ENCODE peak calls at places on chromosomes 4 and X, in five cellular contexts. One of them, this sample, is unnamed.

GRCh38 chrX:132908891-132909290 is 49.5 kb downstream of the HS6ST2 start:
- DNase-seq in Panc1: no peak
- DNase-seq in A549: no peak
- DNase-seq in HepG2: no peak
- DNase-seq in HCT116: no peak
- DNase-seq in this sample: no peak

GRCh38 chr4:183987529-183987946 is 82.4 kb downstream of the STOX2 start:
- DNase-seq in HCT116: peak; percentile 21
- DNase-seq in Panc1: no peak
- DNase-seq in A549: peak; percentile 68
- DNase-seq in HepG2: no peak
- DNase-seq in this sample: no peak

GRCh38 chr4:48778431-48779094 is 1.5 kb downstream of the FRYL start:
- DNase-seq in A549: no peak
- DNase-seq in Panc1: no peak
- DNase-seq in HepG2: peak; percentile 19
- DNase-seq in HCT116: no peak
- DNase-seq in this sample: peak; percentile 5

GRCh38 chr4:125639182-125639621 is 324.4 kb downstream of the FAT4 start:
- DNase-seq in Panc1: no peak
- DNase-seq in HepG2: no peak
- DNase-seq in A549: no peak
- DNase-seq in HCT116: no peak
- DNase-seq in this sample: no peak

GRCh38 chrX:9668537-9668936 is 97.1 kb downstream of the GPR143 start:
- DNase-seq in Panc1: no peak
- DNase-seq in HCT116: no peak
- DNase-seq in A549: no peak
- DNase-seq in HepG2: no peak
- DNase-seq in this sample: no peak

GRCh38 chr4:163249042-163249441 is 82.4 kb upstream of the NAF1 start:
- DNase-seq in Panc1: no peak
- DNase-seq in A549: no peak
- DNase-seq in HepG2: no peak
- DNase-seq in HCT116: no peak
- DNase-seq in this sample: no peak

GRCh38 chr4:82587826-82588225 is 26.0 kb upstream of the TMEM150C start:
- DNase-seq in A549: no peak
- DNase-seq in HCT116: no peak
- DNase-seq in Panc1: no peak
- DNase-seq in HepG2: no peak
- DNase-seq in this sample: no peak

GRCh38 chrX:103175944-103176753 is 38.8 kb upstream of the BEX4 start:
- DNase-seq in Panc1: no peak
- DNase-seq in A549: peak; percentile 39
- DNase-seq in HCT116: no peak
- DNase-seq in HepG2: peak; percentile 11
- DNase-seq in this sample: peak; percentile 66

GRCh38 chr4:109012286-109012880 is 249.5 kb upstream of the ETNPPL start:
- DNase-seq in HepG2: no peak
- DNase-seq in Panc1: no peak
- DNase-seq in A549: no peak
- DNase-seq in HCT116: no peak
- DNase-seq in this sample: no peak

GRCh38 chr4:166458756-166459155 is 585.7 kb downstream of the TLL1 start:
- DNase-seq in HCT116: no peak
- DNase-seq in A549: no peak
- DNase-seq in HepG2: no peak
- DNase-seq in Panc1: no peak
- DNase-seq in this sample: no peak

GRCh38 chr4:125331116-125331515 is 16.4 kb downstream of the FAT4 start:
- DNase-seq in HepG2: no peak
- DNase-seq in Panc1: no peak
- DNase-seq in A549: no peak
- DNase-seq in HCT116: no peak
- DNase-seq in this sample: no peak

GRCh38 chrX:105460366-105460765 is 239.9 kb upstream of the TEX13A start:
- DNase-seq in Panc1: no peak
- DNase-seq in HCT116: no peak
- DNase-seq in A549: no peak
- DNase-seq in HepG2: no peak
- DNase-seq in this sample: no peak

GRCh38 chr4:95153182-95153581 is 395.4 kb downstream of the BMPR1B start:
- DNase-seq in Panc1: no peak
- DNase-seq in HepG2: no peak
- DNase-seq in A549: no peak
- DNase-seq in HCT116: no peak
- DNase-seq in this sample: no peak

GRCh38 chr4:124097447-124097846 is 615.1 kb downstream of the ANKRD50 start:
- DNase-seq in A549: no peak
- DNase-seq in Panc1: no peak
- DNase-seq in HCT116: no peak
- DNase-seq in HepG2: peak; percentile 1
- DNase-seq in this sample: no peak

GRCh38 chr4:105399535-105400161 is 74.2 kb downstream of the PPA2 start:
- DNase-seq in Panc1: peak; percentile 24
- DNase-seq in A549: peak; percentile 13
- DNase-seq in HepG2: no peak
- DNase-seq in HCT116: peak; percentile 26
- DNase-seq in this sample: no peak

GRCh38 chrX:17520206-17520605 is 145.2 kb downstream of the NHS start:
- DNase-seq in HepG2: no peak
- DNase-seq in A549: no peak
- DNase-seq in Panc1: no peak
- DNase-seq in HCT116: no peak
- DNase-seq in this sample: no peak

GRCh38 chr4:164488114-164488513 is 265.8 kb upstream of the SMIM31 start:
- DNase-seq in Panc1: no peak
- DNase-seq in HepG2: no peak
- DNase-seq in A549: no peak
- DNase-seq in HCT116: no peak
- DNase-seq in this sample: no peak

GRCh38 chr4:62512271-62512670 is 1312.1 kb downstream of the ADGRL3 start:
- DNase-seq in HCT116: no peak
- DNase-seq in A549: no peak
- DNase-seq in Panc1: no peak
- DNase-seq in HepG2: no peak
- DNase-seq in this sample: no peak

GRCh38 chr4:109231331-109231730 is 71.1 kb downstream of the COL25A1 start:
- DNase-seq in Panc1: no peak
- DNase-seq in A549: no peak
- DNase-seq in HepG2: no peak
- DNase-seq in HCT116: no peak
- DNase-seq in this sample: no peak

GRCh38 chr4:57401586-57401985 is 291.4 kb upstream of the IGFBP7 start:
- DNase-seq in HCT116: no peak
- DNase-seq in Panc1: no peak
- DNase-seq in HepG2: no peak
- DNase-seq in A549: no peak
- DNase-seq in this sample: no peak

GRCh38 chrX:119655125-119655524 is 37.8 kb downstream of the SEPTIN6 start:
- DNase-seq in Panc1: no peak
- DNase-seq in HCT116: no peak
- DNase-seq in A549: peak; percentile 11
- DNase-seq in HepG2: no peak
- DNase-seq in this sample: no peak

GRCh38 chrX:44873415-44874270 is 655 bp downstream of the KDM6A start:
- DNase-seq in A549: peak; percentile 56
- DNase-seq in HepG2: no peak
- DNase-seq in Panc1: no peak
- DNase-seq in HCT116: no peak
- DNase-seq in this sample: peak; percentile 80

GRCh38 chr4:187380181-187380581 is 615.4 kb upstream of the ZFP42 start:
- DNase-seq in A549: peak; percentile 43
- DNase-seq in Panc1: no peak
- DNase-seq in HCT116: peak; percentile 67
- DNase-seq in HepG2: peak; percentile 35
- DNase-seq in this sample: no peak

GRCh38 chr4:146567396-146567795 is 45.7 kb upstream of the SLC10A7 start:
- DNase-seq in Panc1: no peak
- DNase-seq in HepG2: no peak
- DNase-seq in A549: peak; percentile 11
- DNase-seq in HCT116: no peak
- DNase-seq in this sample: no peak

GRCh38 chr4:40630335-40631021 is 814 bp upstream of the RBM47 start:
- DNase-seq in HCT116: peak; percentile 26
- DNase-seq in A549: peak; percentile 69
- DNase-seq in HepG2: no peak
- DNase-seq in Panc1: no peak
- DNase-seq in this sample: peak; percentile 52

GRCh38 chr4:58760737-58761136 is 1650.6 kb upstream of the IGFBP7 start:
- DNase-seq in HepG2: no peak
- DNase-seq in Panc1: no peak
- DNase-seq in HCT116: no peak
- DNase-seq in A549: peak; percentile 10
- DNase-seq in this sample: no peak
- TF ChIP-seq REST in HepG2: no peak
- TF ChIP-seq REST in Panc1: no peak
- TF ChIP-seq REST in HCT116: no peak
- TF ChIP-seq REST in A549: no peak
- TF ChIP-seq REST in this sample: no peak

GRCh38 chrX:95949588-95949987 is 735.1 kb upstream of the DIAPH2 start:
- DNase-seq in HCT116: no peak
- DNase-seq in HepG2: no peak
- DNase-seq in A549: no peak
- DNase-seq in Panc1: no peak
- DNase-seq in this sample: no peak

GRCh38 chrX:95945528-95945927 is 739.1 kb upstream of the DIAPH2 start:
- DNase-seq in A549: no peak
- DNase-seq in Panc1: no peak
- DNase-seq in HepG2: no peak
- DNase-seq in HCT116: no peak
- DNase-seq in this sample: no peak

GRCh38 chrX:95950679-95951078 is 734.0 kb upstream of the DIAPH2 start:
- DNase-seq in A549: no peak
- DNase-seq in HepG2: no peak
- DNase-seq in Panc1: no peak
- DNase-seq in HCT116: no peak
- DNase-seq in this sample: no peak
- TF ChIP-seq REST in A549: no peak
- TF ChIP-seq REST in HepG2: no peak
- TF ChIP-seq REST in Panc1: no peak
- TF ChIP-seq REST in HCT116: no peak
- TF ChIP-seq REST in this sample: no peak

DNA sequence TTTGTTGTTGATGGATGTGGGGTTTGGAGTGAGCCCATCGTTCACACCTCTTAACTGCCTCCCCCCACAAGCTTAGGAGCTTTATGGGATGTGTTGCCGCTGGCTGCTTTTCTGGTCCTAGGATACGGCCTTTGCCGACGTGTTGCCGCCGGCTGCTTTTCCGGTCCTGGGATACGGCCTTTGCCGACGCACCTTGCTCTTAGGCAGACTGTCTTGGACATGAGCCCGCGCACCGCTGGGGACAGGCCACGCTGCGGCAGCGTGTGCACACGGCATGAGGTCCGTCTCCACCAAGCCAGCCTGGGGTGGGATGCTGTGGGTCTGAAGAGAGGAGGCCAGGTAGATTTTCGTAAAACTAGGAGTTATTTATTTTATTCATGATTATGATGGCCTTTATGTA is 14.2 kb downstream of the RGS12 start:
- DNase-seq in Panc1: no peak
- DNase-seq in A549: no peak
- DNase-seq in HCT116: no peak
- DNase-seq in HepG2: no peak
- DNase-seq in this sample: no peak
- TF ChIP-seq REST in Panc1: no peak
- TF ChIP-seq REST in A549: no peak
- TF ChIP-seq REST in HCT116: no peak
- TF ChIP-seq REST in HepG2: no peak
- TF ChIP-seq REST in this sample: no peak

GRCh38 chr4:99011910-99012309 is 16.4 kb downstream of the METAP1 start:
- DNase-seq in Panc1: no peak
- DNase-seq in HepG2: no peak
- DNase-seq in A549: no peak
- DNase-seq in HCT116: no peak
- DNase-seq in this sample: no peak

GRCh38 chr4:99013884-99014523 is 18.5 kb downstream of the METAP1 start:
- DNase-seq in Panc1: no peak
- DNase-seq in HepG2: no peak
- DNase-seq in HCT116: no peak
- DNase-seq in A549: no peak
- DNase-seq in this sample: no peak

GRCh38 chr4:99013402-99013843 is 17.9 kb downstream of the METAP1 start:
- DNase-seq in A549: no peak
- DNase-seq in Panc1: no peak
- DNase-seq in HepG2: peak; percentile 57
- DNase-seq in HCT116: no peak
- DNase-seq in this sample: no peak

GRCh38 chr4:99002274-99002673 is 6.8 kb downstream of the METAP1 start:
- DNase-seq in Panc1: no peak
- DNase-seq in HepG2: no peak
- DNase-seq in A549: no peak
- DNase-seq in HCT116: no peak
- DNase-seq in this sample: no peak

GRCh38 chr4:99008051-99008450 is 12.5 kb downstream of the METAP1 start:
- DNase-seq in A549: no peak
- DNase-seq in HCT116: no peak
- DNase-seq in Panc1: no peak
- DNase-seq in HepG2: no peak
- DNase-seq in this sample: no peak
- TF ChIP-seq REST in A549: no peak
- TF ChIP-seq REST in HCT116: no peak
- TF ChIP-seq REST in Panc1: no peak
- TF ChIP-seq REST in HepG2: no peak
- TF ChIP-seq REST in this sample: no peak

GRCh38 chrX:140710710-140711109 is 1.2 kb downstream of the LINC00632 start:
- DNase-seq in HCT116: no peak
- DNase-seq in Panc1: no peak
- DNase-seq in A549: no peak
- DNase-seq in HepG2: no peak
- DNase-seq in this sample: no peak
- TF ChIP-seq REST in HCT116: no peak
- TF ChIP-seq REST in Panc1: no peak
- TF ChIP-seq REST in A549: no peak
- TF ChIP-seq REST in HepG2: no peak
- TF ChIP-seq REST in this sample: no peak

GRCh38 chrX:40083120-40083978 is 14.4 kb downstream of the BCOR start:
- DNase-seq in HCT116: no peak
- DNase-seq in HepG2: no peak
- DNase-seq in Panc1: no peak
- DNase-seq in A549: no peak
- DNase-seq in this sample: peak; percentile 66
- TF ChIP-seq REST in HCT116: no peak
- TF ChIP-seq REST in HepG2: no peak
- TF ChIP-seq REST in Panc1: no peak
- TF ChIP-seq REST in A549: no peak
- TF ChIP-seq REST in this sample: peak; percentile 46

This sample was measured in HL-60.